ENCODE peak calls at places on chromosomes 2 and 18, in six cellular contexts. One of them, this sample, is unnamed.

GRCh38 chr2:37782721-37783438 is 111.4 kb upstream of the CDC42EP3 start:
- DNase-seq in GM10248: no peak
- DNase-seq in skeletal muscle cell: no peak
- DNase-seq in mucosa of descending colon: peak; percentile 45
- DNase-seq in body of pancreas: no peak
- DNase-seq in HuH-7.5: no peak
- DNase-seq in this sample: no peak

GRCh38 chr18:3995476-3996102 is 459.5 kb downstream of the DLGAP1 start:
- DNase-seq in GM10248: peak; percentile 31
- DNase-seq in skeletal muscle cell: no peak
- DNase-seq in mucosa of descending colon: no peak
- DNase-seq in body of pancreas: peak; percentile 62
- DNase-seq in HuH-7.5: no peak
- DNase-seq in this sample: peak; percentile 38

GRCh38 chr2:212097001-212097400 is 441.6 kb downstream of the ERBB4 start:
- DNase-seq in GM10248: no peak
- DNase-seq in skeletal muscle cell: no peak
- DNase-seq in mucosa of descending colon: no peak
- DNase-seq in body of pancreas: no peak
- DNase-seq in HuH-7.5: no peak
- DNase-seq in this sample: no peak

GRCh38 chr2:20615466-20616241 is 35.2 kb downstream of the HS1BP3 start:
- DNase-seq in GM10248: no peak
- DNase-seq in skeletal muscle cell: no peak
- DNase-seq in mucosa of descending colon: no peak
- DNase-seq in body of pancreas: no peak
- DNase-seq in HuH-7.5: no peak
- DNase-seq in this sample: no peak

GRCh38 chr2:234038076-234038802 is 12.3 kb upstream of the SPP2 start:
- DNase-seq in GM10248: no peak
- DNase-seq in skeletal muscle cell: peak; percentile 10
- DNase-seq in mucosa of descending colon: no peak
- DNase-seq in body of pancreas: no peak
- DNase-seq in HuH-7.5: no peak
- DNase-seq in this sample: no peak

GRCh38 chr2:134153481-134153880 is 100.4 kb upstream of the MGAT5 start:
- DNase-seq in GM10248: no peak
- DNase-seq in skeletal muscle cell: no peak
- DNase-seq in mucosa of descending colon: no peak
- DNase-seq in body of pancreas: no peak
- DNase-seq in HuH-7.5: no peak
- DNase-seq in this sample: no peak

GRCh38 chr2:25021963-25022362 is 19.9 kb upstream of the EFR3B start:
- DNase-seq in GM10248: no peak
- DNase-seq in skeletal muscle cell: no peak
- DNase-seq in mucosa of descending colon: no peak
- DNase-seq in body of pancreas: no peak
- DNase-seq in HuH-7.5: no peak
- DNase-seq in this sample: no peak

GRCh38 chr2:221423212-221423804 is 148.8 kb downstream of the EPHA4 start:
- DNase-seq in GM10248: no peak
- DNase-seq in skeletal muscle cell: no peak
- DNase-seq in mucosa of descending colon: no peak
- DNase-seq in body of pancreas: no peak
- DNase-seq in HuH-7.5: no peak
- DNase-seq in this sample: no peak

GRCh38 chr2:72921866-72922265 is 4.5 kb downstream of the EMX1 start:
- DNase-seq in GM10248: no peak
- DNase-seq in skeletal muscle cell: no peak
- DNase-seq in mucosa of descending colon: no peak
- DNase-seq in body of pancreas: no peak
- DNase-seq in HuH-7.5: peak; percentile 12
- DNase-seq in this sample: no peak

GRCh38 chr2:127047054-127047453 is 59.9 kb downstream of the BIN1 start:
- DNase-seq in GM10248: no peak
- DNase-seq in skeletal muscle cell: no peak
- DNase-seq in mucosa of descending colon: peak; percentile 45
- DNase-seq in body of pancreas: no peak
- DNase-seq in HuH-7.5: no peak
- DNase-seq in this sample: no peak

GRCh38 chr2:128289439-128289838 is 29.2 kb downstream of the HS6ST1 start:
- DNase-seq in GM10248: no peak
- DNase-seq in skeletal muscle cell: no peak
- DNase-seq in mucosa of descending colon: peak; percentile 27
- DNase-seq in body of pancreas: no peak
- DNase-seq in HuH-7.5: no peak
- DNase-seq in this sample: no peak

GRCh38 chr2:181364492-181365175 is 92.6 kb upstream of the ITGA4 start:
- DNase-seq in GM10248: no peak
- DNase-seq in skeletal muscle cell: peak; percentile 31
- DNase-seq in mucosa of descending colon: no peak
- DNase-seq in body of pancreas: no peak
- DNase-seq in HuH-7.5: no peak
- DNase-seq in this sample: no peak

GRCh38 chr2:127083819-127084503 is 23.0 kb downstream of the BIN1 start:
- DNase-seq in GM10248: no peak
- DNase-seq in skeletal muscle cell: peak; percentile 98
- DNase-seq in mucosa of descending colon: no peak
- DNase-seq in body of pancreas: peak; percentile 47
- DNase-seq in HuH-7.5: no peak
- DNase-seq in this sample: no peak

GRCh38 chr2:26088038-26088643 is 54.3 kb downstream of the RAB10 start:
- DNase-seq in GM10248: peak; percentile 46
- DNase-seq in skeletal muscle cell: no peak
- DNase-seq in mucosa of descending colon: no peak
- DNase-seq in body of pancreas: no peak
- DNase-seq in HuH-7.5: no peak
- DNase-seq in this sample: peak; percentile 40

GRCh38 chr2:67446504-67446911 is 49.4 kb downstream of the ETAA1 start:
- DNase-seq in GM10248: no peak
- DNase-seq in skeletal muscle cell: no peak
- DNase-seq in mucosa of descending colon: no peak
- DNase-seq in body of pancreas: peak; percentile 24
- DNase-seq in HuH-7.5: no peak
- DNase-seq in this sample: no peak

GRCh38 chr2:173524257-173524951 is 169.7 kb downstream of the CDCA7 start:
- DNase-seq in GM10248: no peak
- DNase-seq in skeletal muscle cell: no peak
- DNase-seq in mucosa of descending colon: no peak
- DNase-seq in body of pancreas: no peak
- DNase-seq in HuH-7.5: no peak
- DNase-seq in this sample: no peak

GRCh38 chr2:152347076-152347475 is 12.1 kb downstream of the FMNL2 start:
- DNase-seq in GM10248: no peak
- DNase-seq in skeletal muscle cell: no peak
- DNase-seq in mucosa of descending colon: no peak
- DNase-seq in body of pancreas: no peak
- DNase-seq in HuH-7.5: no peak
- DNase-seq in this sample: no peak

GRCh38 chr18:79911871-79912270 is 39.6 kb downstream of the SLC66A2 start:
- DNase-seq in GM10248: no peak
- DNase-seq in skeletal muscle cell: no peak
- DNase-seq in mucosa of descending colon: no peak
- DNase-seq in body of pancreas: no peak
- DNase-seq in HuH-7.5: no peak
- DNase-seq in this sample: no peak

GRCh38 chr2:228303960-228304359 is 122.5 kb upstream of the SPHKAP start:
- DNase-seq in GM10248: no peak
- DNase-seq in skeletal muscle cell: no peak
- DNase-seq in mucosa of descending colon: no peak
- DNase-seq in body of pancreas: no peak
- DNase-seq in HuH-7.5: no peak
- DNase-seq in this sample: no peak

GRCh38 chr18:34867520-34867919 is 157.4 kb downstream of the DTNA start:
- DNase-seq in GM10248: no peak
- DNase-seq in skeletal muscle cell: no peak
- DNase-seq in mucosa of descending colon: no peak
- DNase-seq in body of pancreas: no peak
- DNase-seq in HuH-7.5: peak; percentile 6
- DNase-seq in this sample: no peak

GRCh38 chr2:10238991-10239485 is 63.7 kb upstream of the HPCAL1 start:
- DNase-seq in GM10248: no peak
- DNase-seq in skeletal muscle cell: no peak
- DNase-seq in mucosa of descending colon: no peak
- DNase-seq in body of pancreas: peak; percentile 6
- DNase-seq in HuH-7.5: no peak
- DNase-seq in this sample: no peak

GRCh38 chr2:121521359-121521758 is 9.3 kb upstream of the RNU4ATAC start:
- DNase-seq in GM10248: no peak
- DNase-seq in skeletal muscle cell: peak; percentile 47
- DNase-seq in mucosa of descending colon: no peak
- DNase-seq in body of pancreas: no peak
- DNase-seq in HuH-7.5: no peak
- DNase-seq in this sample: no peak